ENCODE peak calls at places on chromosomes 5 and 9, in five cellular contexts. One of them, this sample, is unnamed.

GRCh38 chr5:159310492-159310891 is 19.8 kb downstream of the IL12B start:
- DNase-seq in uterus: no peak
- DNase-seq in aorta: no peak
- DNase-seq in stomach: peak; percentile 63
- DNase-seq in brain microvascular endothelial cell: peak; percentile 13
- DNase-seq in this sample: no peak

GRCh38 chr5:133713209-133713608 is 100.9 kb upstream of the FSTL4 start:
- DNase-seq in stomach: no peak
- DNase-seq in aorta: no peak
- DNase-seq in uterus: no peak
- DNase-seq in brain microvascular endothelial cell: no peak
- DNase-seq in this sample: no peak

GRCh38 chr5:131379723-131380122 is 115.9 kb downstream of the CDC42SE2 start:
- DNase-seq in aorta: no peak
- DNase-seq in uterus: no peak
- DNase-seq in stomach: no peak
- DNase-seq in brain microvascular endothelial cell: peak; percentile 82
- DNase-seq in this sample: peak; percentile 22

GRCh38 chr5:141223112-141223783 is at the start of gene PCDHB14:
- DNase-seq in aorta: no peak
- DNase-seq in stomach: no peak
- DNase-seq in brain microvascular endothelial cell: no peak
- DNase-seq in uterus: no peak
- DNase-seq in this sample: no peak

GRCh38 chr9:100515578-100516494 is 42.9 kb downstream of the TMEFF1 start:
- DNase-seq in uterus: no peak
- DNase-seq in aorta: no peak
- DNase-seq in brain microvascular endothelial cell: no peak
- DNase-seq in stomach: no peak
- DNase-seq in this sample: no peak

GRCh38 chr9:114288233-114289051 is 34.5 kb upstream of the ORM1 start:
- DNase-seq in stomach: peak; percentile 22
- DNase-seq in brain microvascular endothelial cell: peak; percentile 63
- DNase-seq in uterus: peak; percentile 15
- DNase-seq in aorta: peak; percentile 70
- DNase-seq in this sample: no peak

GRCh38 chr5:147063971-147064370 is 170.9 kb upstream of the STK32A start:
- DNase-seq in stomach: no peak
- DNase-seq in uterus: no peak
- DNase-seq in brain microvascular endothelial cell: no peak
- DNase-seq in aorta: no peak
- DNase-seq in this sample: no peak

GRCh38 chr9:17059465-17059864 is 75.4 kb upstream of the CNTLN start:
- DNase-seq in brain microvascular endothelial cell: no peak
- DNase-seq in aorta: no peak
- DNase-seq in stomach: no peak
- DNase-seq in uterus: no peak
- DNase-seq in this sample: no peak

GRCh38 chr9:9921771-9922170 is 691.0 kb downstream of the PTPRD start:
- DNase-seq in uterus: no peak
- DNase-seq in aorta: no peak
- DNase-seq in brain microvascular endothelial cell: no peak
- DNase-seq in stomach: no peak
- DNase-seq in this sample: no peak

GRCh38 chr5:89120719-89121118 is 237.7 kb upstream of the MEF2C start:
- DNase-seq in uterus: no peak
- DNase-seq in aorta: no peak
- DNase-seq in stomach: no peak
- DNase-seq in brain microvascular endothelial cell: no peak
- DNase-seq in this sample: no peak

GRCh38 chr5:136046231-136046630 is 17.4 kb downstream of the TGFBI start:
- DNase-seq in brain microvascular endothelial cell: no peak
- DNase-seq in aorta: peak; percentile 59
- DNase-seq in uterus: no peak
- DNase-seq in stomach: no peak
- DNase-seq in this sample: no peak

GRCh38 chr9:1456301-1456999 is 406.3 kb downstream of the DMRT2 start:
- DNase-seq in brain microvascular endothelial cell: no peak
- DNase-seq in stomach: no peak
- DNase-seq in uterus: no peak
- DNase-seq in aorta: no peak
- DNase-seq in this sample: no peak

GRCh38 chr9:115946530-115946929 is 207.1 kb upstream of the PAPPA start:
- DNase-seq in brain microvascular endothelial cell: no peak
- DNase-seq in aorta: no peak
- DNase-seq in uterus: no peak
- DNase-seq in stomach: no peak
- DNase-seq in this sample: no peak

GRCh38 chr9:76818271-76818670 is 54.0 kb downstream of the PCA3 start:
- DNase-seq in aorta: peak; percentile 93
- DNase-seq in uterus: peak; percentile 80
- DNase-seq in stomach: peak; percentile 69
- DNase-seq in brain microvascular endothelial cell: peak; percentile 99
- DNase-seq in this sample: peak; percentile 96

GRCh38 chr9:84371737-84372136 is 31.2 kb upstream of the SLC28A3 start:
- DNase-seq in aorta: no peak
- DNase-seq in uterus: no peak
- DNase-seq in stomach: no peak
- DNase-seq in brain microvascular endothelial cell: peak; percentile 84
- DNase-seq in this sample: peak; percentile 92

GRCh38 chr5:1946122-1946677 is 63.5 kb upstream of the IRX4 start:
- DNase-seq in stomach: no peak
- DNase-seq in brain microvascular endothelial cell: no peak
- DNase-seq in aorta: no peak
- DNase-seq in uterus: no peak
- DNase-seq in this sample: no peak

GRCh38 chr9:132283165-132283564 is 71.6 kb downstream of the SETX start:
- DNase-seq in aorta: no peak
- DNase-seq in stomach: no peak
- DNase-seq in brain microvascular endothelial cell: no peak
- DNase-seq in uterus: no peak
- DNase-seq in this sample: no peak

GRCh38 chr9:69317894-69318293 is 7.1 kb upstream of the ENTREP1 start:
- DNase-seq in brain microvascular endothelial cell: no peak
- DNase-seq in uterus: no peak
- DNase-seq in aorta: no peak
- DNase-seq in stomach: no peak
- DNase-seq in this sample: no peak

GRCh38 chr5:97750576-97750975 is 567.5 kb upstream of the RIOK2 start:
- DNase-seq in aorta: no peak
- DNase-seq in uterus: no peak
- DNase-seq in brain microvascular endothelial cell: no peak
- DNase-seq in stomach: no peak
- DNase-seq in this sample: no peak

GRCh38 chr5:88140396-88140862 is 128.2 kb downstream of the TMEM161B start:
- DNase-seq in brain microvascular endothelial cell: no peak
- DNase-seq in uterus: peak; percentile 40
- DNase-seq in stomach: peak; percentile 44
- DNase-seq in aorta: peak; percentile 74
- DNase-seq in this sample: no peak

GRCh38 chr5:147857302-147858129 is 21.0 kb upstream of the SCGB3A2 start:
- DNase-seq in stomach: peak; percentile 79
- DNase-seq in uterus: peak; percentile 20
- DNase-seq in aorta: no peak
- DNase-seq in brain microvascular endothelial cell: peak; percentile 73
- DNase-seq in this sample: peak; percentile 11

GRCh38 chr5:151717390-151717789 is 30.7 kb upstream of the SPARC start:
- DNase-seq in uterus: no peak
- DNase-seq in stomach: no peak
- DNase-seq in aorta: no peak
- DNase-seq in brain microvascular endothelial cell: no peak
- DNase-seq in this sample: no peak

GRCh38 chr5:54217826-54218503 is 92.4 kb downstream of the ARL15 start:
- DNase-seq in uterus: peak; percentile 23
- DNase-seq in stomach: peak; percentile 27
- DNase-seq in aorta: no peak
- DNase-seq in brain microvascular endothelial cell: peak; percentile 65
- DNase-seq in this sample: peak; percentile 36

GRCh38 chr9:35095175-35095574 is 1.2 kb downstream of the PIGO start:
- DNase-seq in aorta: no peak
- DNase-seq in uterus: no peak
- DNase-seq in brain microvascular endothelial cell: no peak
- DNase-seq in stomach: no peak
- DNase-seq in this sample: no peak

GRCh38 chr5:16957305-16958165 is 21.4 kb upstream of the MYO10 start:
- DNase-seq in aorta: no peak
- DNase-seq in stomach: no peak
- DNase-seq in brain microvascular endothelial cell: peak; percentile 95
- DNase-seq in uterus: no peak
- DNase-seq in this sample: peak; percentile 90

GRCh38 chr5:171272996-171273970 is 35.8 kb upstream of the TLX3 start:
- DNase-seq in aorta: no peak
- DNase-seq in brain microvascular endothelial cell: peak; percentile 39
- DNase-seq in uterus: no peak
- DNase-seq in stomach: no peak
- DNase-seq in this sample: no peak

GRCh38 chr5:36458746-36459145 is 147.7 kb upstream of the SLC1A3 start:
- DNase-seq in aorta: no peak
- DNase-seq in stomach: no peak
- DNase-seq in uterus: no peak
- DNase-seq in brain microvascular endothelial cell: no peak
- DNase-seq in this sample: no peak

GRCh38 chr5:101728933-101729332 is 567.2 kb downstream of the SLCO4C1 start:
- DNase-seq in brain microvascular endothelial cell: no peak
- DNase-seq in uterus: no peak
- DNase-seq in aorta: no peak
- DNase-seq in stomach: no peak
- DNase-seq in this sample: no peak

GRCh38 chr9:127417130-127418036 is 6.8 kb upstream of the ZNF79 start:
- DNase-seq in stomach: no peak
- DNase-seq in brain microvascular endothelial cell: no peak
- DNase-seq in aorta: no peak
- DNase-seq in uterus: no peak
- DNase-seq in this sample: no peak

GRCh38 chr5:157361865-157362465 is 96.0 kb downstream of the CYFIP2 start:
- DNase-seq in uterus: no peak
- DNase-seq in aorta: no peak
- DNase-seq in stomach: no peak
- DNase-seq in brain microvascular endothelial cell: peak; percentile 43
- DNase-seq in this sample: no peak

GRCh38 chr5:130289132-130290088 is 385.1 kb downstream of the CHSY3 start:
- DNase-seq in uterus: no peak
- DNase-seq in aorta: no peak
- DNase-seq in brain microvascular endothelial cell: no peak
- DNase-seq in stomach: no peak
- DNase-seq in this sample: no peak

GRCh38 chr9:18861599-18862546 is 171.1 kb downstream of the SAXO1 start:
- DNase-seq in aorta: peak; percentile 83
- DNase-seq in brain microvascular endothelial cell: peak; percentile 70
- DNase-seq in stomach: no peak
- DNase-seq in uterus: peak; percentile 69
- DNase-seq in this sample: peak; percentile 67

DNA sequence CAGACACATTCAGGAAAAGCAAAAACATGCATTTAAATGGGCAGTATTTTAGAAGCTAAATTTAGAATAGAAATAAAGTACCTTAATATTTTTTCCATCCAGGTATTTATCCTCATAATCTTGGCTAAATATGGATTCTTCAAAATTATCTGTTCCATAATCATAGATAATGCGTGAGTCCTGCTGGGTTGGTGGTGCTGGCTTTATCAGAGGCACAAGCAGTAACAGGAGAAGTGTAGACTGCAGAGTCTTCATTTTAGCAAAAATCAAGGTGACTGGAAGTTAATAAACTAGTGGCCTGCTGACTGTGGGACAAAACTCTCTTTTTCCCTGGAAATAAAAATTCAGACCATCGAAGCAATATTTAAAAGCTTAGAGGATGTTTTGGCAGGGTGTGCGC is 1.2 kb downstream of the OGN start:
- DNase-seq in uterus: no peak
- DNase-seq in aorta: no peak
- DNase-seq in brain microvascular endothelial cell: no peak
- DNase-seq in stomach: no peak
- DNase-seq in this sample: no peak
- H3K4me3 ChIP-seq in uterus: peak overlapping the region; percentile 9
- H3K4me3 ChIP-seq in aorta: peak overlapping the region; percentile 84
- H3K4me3 ChIP-seq in brain microvascular endothelial cell: no peak overlapping the region
- H3K4me3 ChIP-seq in stomach: no peak overlapping the region
- H3K4me3 ChIP-seq in this sample: no peak overlapping the region

DNA sequence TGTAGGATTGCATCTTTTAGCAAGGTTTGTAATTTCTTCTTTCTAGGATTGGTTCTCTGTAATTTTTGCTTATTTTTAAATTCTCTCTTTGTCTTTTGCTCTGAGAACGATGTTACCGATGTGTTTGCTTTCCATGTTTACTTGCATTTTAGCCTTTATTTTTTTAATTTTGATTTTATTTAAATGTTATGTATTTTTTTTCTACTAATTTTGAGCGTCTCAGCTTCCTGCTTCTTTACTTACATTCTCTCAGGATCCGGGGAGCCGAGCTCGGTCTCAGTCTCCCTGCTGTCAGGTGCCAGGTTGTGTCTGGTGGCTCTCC is 20.9 kb downstream of the ANXA2R start:
- DNase-seq in stomach: no peak
- DNase-seq in uterus: no peak
- DNase-seq in brain microvascular endothelial cell: no peak
- DNase-seq in aorta: no peak
- DNase-seq in this sample: no peak
- H3K4me3 ChIP-seq in stomach: peak overlapping the region; percentile 42
- H3K4me3 ChIP-seq in uterus: peak overlapping the region; percentile 24
- H3K4me3 ChIP-seq in brain microvascular endothelial cell: peak overlapping the region; percentile 66
- H3K4me3 ChIP-seq in aorta: no peak overlapping the region
- H3K4me3 ChIP-seq in this sample: peak overlapping the region; percentile 51

DNA sequence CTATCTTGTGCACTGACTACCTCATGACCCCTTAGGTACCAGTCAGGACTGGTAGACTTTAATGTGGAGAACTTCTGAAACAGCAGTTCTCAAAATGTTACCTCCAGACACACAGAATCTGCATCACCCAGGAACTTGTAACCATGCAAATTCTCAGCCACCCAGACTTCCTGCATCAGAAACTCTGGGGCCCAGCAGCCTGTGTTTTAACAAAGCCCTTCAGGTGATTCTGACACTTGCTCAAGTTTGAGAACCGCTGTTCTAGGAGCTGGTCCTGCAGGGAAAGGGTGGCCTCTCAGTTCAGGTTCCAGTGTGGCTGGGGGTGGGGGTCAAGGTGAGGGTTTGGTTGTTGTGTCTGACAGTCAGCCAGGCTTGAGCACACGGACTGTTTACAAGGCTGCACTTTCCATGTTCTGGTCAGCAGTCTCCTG is 28.4 kb downstream of the ZFP62 start:
- DNase-seq in stomach: no peak
- DNase-seq in uterus: no peak
- DNase-seq in aorta: no peak
- DNase-seq in brain microvascular endothelial cell: no peak
- DNase-seq in this sample: no peak
- H3K4me3 ChIP-seq in stomach: no peak overlapping the region
- H3K4me3 ChIP-seq in uterus: peak overlapping the region; percentile 75
- H3K4me3 ChIP-seq in aorta: no peak overlapping the region
- H3K4me3 ChIP-seq in brain microvascular endothelial cell: no peak overlapping the region
- H3K4me3 ChIP-seq in this sample: no peak overlapping the region

GRCh38 chr9:2837915-2838314 is 6.0 kb downstream of the PUM3 start:
- DNase-seq in stomach: no peak
- DNase-seq in brain microvascular endothelial cell: no peak
- DNase-seq in aorta: no peak
- DNase-seq in uterus: no peak
- DNase-seq in this sample: no peak

GRCh38 chr9:2838984-2839367 is 4.9 kb downstream of the PUM3 start:
- DNase-seq in brain microvascular endothelial cell: no peak
- DNase-seq in uterus: no peak
- DNase-seq in aorta: no peak
- DNase-seq in stomach: no peak
- DNase-seq in this sample: no peak

GRCh38 chr9:2833096-2833495 is 10.8 kb downstream of the PUM3 start:
- DNase-seq in aorta: no peak
- DNase-seq in uterus: no peak
- DNase-seq in stomach: no peak
- DNase-seq in brain microvascular endothelial cell: no peak
- DNase-seq in this sample: no peak

GRCh38 chr9:2838356-2838983 is 5.4 kb downstream of the PUM3 start:
- DNase-seq in brain microvascular endothelial cell: no peak
- DNase-seq in stomach: no peak
- DNase-seq in uterus: no peak
- DNase-seq in aorta: no peak
- DNase-seq in this sample: no peak
- H3K4me3 ChIP-seq in brain microvascular endothelial cell: no peak overlapping the region
- H3K4me3 ChIP-seq in stomach: no peak overlapping the region
- H3K4me3 ChIP-seq in uterus: peak overlapping the region; percentile 2
- H3K4me3 ChIP-seq in aorta: no peak overlapping the region
- H3K4me3 ChIP-seq in this sample: peak overlapping the region; percentile 5